ENCODE peak calls at places on chromosomes 12 and 14, in seven cellular contexts. R is caudate nucleus, W is foreskin fibroblast, B is A673, K is thoracic aorta, S is ovary, V is Right ventricle myocardium superior. A is an unnamed sample.

GRCh38 chr14:23829736-23830474 is 123.7 kb upstream of the DHRS4 start:
- DNase-seq in R (no peak), W (peak; percentile 80), B (peak; percentile 69), K (peak; percentile 11), S (peak; percentile 21), V (no peak), A (no peak)

GRCh38 chr14:79510659-79511058 is 700.6 kb downstream of the DIO2 start:
- DNase-seq in R (no peak), W (peak; percentile 18), B (peak; percentile 66), K (no peak), S (no peak), V (no peak), A (no peak)

GRCh38 chr12:118299791-118300460 is 72.8 kb downstream of the TAOK3 start:
- DNase-seq in R (no peak), W (no peak), B (peak; percentile 61), K (no peak), S (no peak), V (no peak), A (no peak)

GRCh38 chr12:105740970-105741725 is 397.6 kb downstream of the NUAK1 start:
- DNase-seq in R (no peak), W (peak; percentile 9), B (peak; percentile 49), K (no peak), S (peak; percentile 46), V (peak; percentile 68), A (no peak)

GRCh38 chr14:95098984-95099599 is 58.2 kb downstream of the DICER1 start:
- DNase-seq in R (no peak), W (peak; percentile 49), B (peak; percentile 86), K (no peak), S (peak; percentile 44), V (peak; percentile 78), A (no peak)

GRCh38 chr14:68787235-68787727 is 5.6 kb downstream of the ZFP36L1 start:
- DNase-seq in R (no peak), W (peak; percentile 75), B (no peak), K (no peak), S (peak; percentile 56), V (no peak), A (peak; percentile 69)

GRCh38 chr12:18165422-18165871 is 75.5 kb upstream of the RERGL start:
- DNase-seq in R (no peak), W (peak; percentile 18), B (no peak), K (no peak), S (no peak), V (no peak), A (no peak)

GRCh38 chr12:56158926-56159461 is 835 bp downstream of the MYL6 start:
- DNase-seq in R (no peak), W (peak; percentile 79), B (peak; percentile 53), K (peak; percentile 69), S (peak; percentile 63), V (peak; percentile 92), A (peak; percentile 71)

GRCh38 chr12:19423531-19423930 is 15.8 kb upstream of the AEBP2 start:
- DNase-seq in R (no peak), W (no peak), B (no peak), K (no peak), S (no peak), V (no peak), A (no peak)

GRCh38 chr14:93207468-93208308 is 632 bp downstream of the UBR7 start:
- DNase-seq in R (peak; percentile 66), W (peak; percentile 48), B (peak; percentile 73), K (no peak), S (no peak), V (peak; percentile 71), A (no peak)

GRCh38 chr14:39320318-39320717 is 86.6 kb downstream of the MIA2 start:
- DNase-seq in R (no peak), W (no peak), B (no peak), K (no peak), S (no peak), V (no peak), A (no peak)

GRCh38 chr14:92470215-92470614 is 43.4 kb upstream of the RIN3 start:
- DNase-seq in R (no peak), W (peak; percentile 79), B (no peak), K (no peak), S (no peak), V (no peak), A (no peak)

GRCh38 chr12:123705935-123706334 is 6.2 kb upstream of the ATP6V0A2 start:
- DNase-seq in R (no peak), W (no peak), B (peak; percentile 37), K (no peak), S (no peak), V (no peak), A (no peak)

GRCh38 chr14:90419200-90419599 is 22.4 kb downstream of the CALM1 start:
- DNase-seq in R (peak; percentile 19), W (peak; percentile 92), B (peak; percentile 83), K (peak; percentile 81), S (peak; percentile 86), V (peak; percentile 75), A (peak; percentile 58)

GRCh38 chr12:84911331-84912190 is 1.0 kb downstream of the SLC6A15 start:
- DNase-seq in R (peak; percentile 57), W (peak; percentile 75), B (peak; percentile 84), K (no peak), S (peak; percentile 19), V (peak; percentile 58), A (no peak)

GRCh38 chr12:6278439-6279255 is 31.8 kb upstream of the PLEKHG6 start:
- DNase-seq in R (peak; percentile 43), W (peak; percentile 84), B (peak; percentile 87), K (no peak), S (peak; percentile 93), V (peak; percentile 90), A (peak; percentile 89)

GRCh38 chr14:46964378-46964777 is 312.8 kb upstream of the RPL10L start:
- DNase-seq in R (no peak), W (no peak), B (no peak), K (no peak), S (no peak), V (no peak), A (no peak)

GRCh38 chr12:120007272-120007671 is 18.2 kb downstream of the BICDL1 start:
- DNase-seq in R (no peak), W (no peak), B (no peak), K (no peak), S (no peak), V (no peak), A (no peak)

A was measured in left lobe of liver.